ENCODE peak calls at places on chromosomes 11 and 22, in seven cellular contexts. J is stimulated activated CD4-positive, alpha-beta T cell treated with anti-CD3 and anti-CD28 coated beads, Interleukin-12 subunit alpha, Interleukin-12 subunit beta, amount 100 ng/mL, for 24 hours; T is dermis blood vessel endothelial cell; U is Right ventricle myocardium superior; Y is Peyer's patch; O is ELR; K is RPMI7951. X is an unnamed sample.

GRCh38 chr22:32904044-32904443 is 102.5 kb downstream of the TIMP3 start:
- DNase-seq in J (no peak), T (peak; percentile 11), U (no peak), Y (no peak), O (peak; percentile 43), K (peak; percentile 42), X (peak; percentile 45)

GRCh38 chr11:64834723-64835615 is 9.5 kb downstream of the CDC42BPG start:
- DNase-seq in J (no peak), T (peak; percentile 28), U (no peak), Y (peak; percentile 64), O (peak; percentile 74), K (peak; percentile 69), X (peak; percentile 83)

GRCh38 chr11:69922596-69923111 is 103.4 kb upstream of the FGF3 start:
- DNase-seq in J (no peak), T (no peak), U (no peak), Y (peak; percentile 37), O (no peak), K (no peak), X (no peak)

GRCh38 chr11:127217941-127218615 is 217.5 kb upstream of the KIRREL3 start:
- DNase-seq in J (no peak), T (no peak), U (no peak), Y (no peak), O (no peak), K (no peak), X (no peak)

GRCh38 chr22:46491936-46492335 is 45.5 kb downstream of the CELSR1 start:
- DNase-seq in J (no peak), T (no peak), U (no peak), Y (no peak), O (peak; percentile 35), K (no peak), X (no peak)

GRCh38 chr11:37141707-37142106 is 543.7 kb upstream of the RAG2 start:
- DNase-seq in J (no peak), T (no peak), U (no peak), Y (no peak), O (peak; percentile 15), K (no peak), X (no peak)

GRCh38 chr11:9982127-9982795 is 311.8 kb downstream of the SBF2 start:
- DNase-seq in J (no peak), T (peak; percentile 44), U (no peak), Y (no peak), O (peak; percentile 44), K (peak; percentile 76), X (peak; percentile 57)

GRCh38 chr11:61495801-61496601 is 12.5 kb upstream of the LRRC10B start:
- DNase-seq in J (no peak), T (no peak), U (no peak), Y (no peak), O (no peak), K (no peak), X (no peak)

GRCh38 chr11:126809514-126810289 is 190.9 kb downstream of the KIRREL3 start:
- DNase-seq in J (no peak), T (no peak), U (no peak), Y (no peak), O (no peak), K (no peak), X (no peak)

GRCh38 chr11:114061053-114062049 is 1.8 kb downstream of the ZBTB16 start:
- DNase-seq in J (no peak), T (peak; percentile 54), U (peak; percentile 65), Y (peak; percentile 67), O (no peak), K (no peak), X (no peak)

GRCh38 chr11:121797496-121797895 is 318.5 kb downstream of the BLID start:
- DNase-seq in J (no peak), T (no peak), U (no peak), Y (no peak), O (no peak), K (no peak), X (no peak)

GRCh38 chr22:16815073-16815472 is 10.1 kb downstream of the XKR3 start:
- DNase-seq in J (no peak), T (no peak), U (no peak), Y (no peak), O (no peak), K (no peak), X (no peak)

GRCh38 chr22:17938484-17938924 is 85.9 kb downstream of the MICAL3 start:
- DNase-seq in J (no peak), T (no peak), U (no peak), Y (no peak), O (no peak), K (no peak), X (no peak)

GRCh38 chr11:75925785-75926164 is 110.8 kb downstream of the UVRAG start:
- DNase-seq in J (no peak), T (peak; percentile 24), U (no peak), Y (no peak), O (peak; percentile 31), K (no peak), X (peak; percentile 11)